ENCODE peak calls at places on chromosomes 7 and 10, in eight cellular contexts. O is ELR, B is heart left ventricle, X is head of caudate nucleus, H is dorsolateral prefrontal cortex, M is GM20000, W is epithelial cell of esophagus, K is transverse colon. S is an unnamed sample.

GRCh38 chr7:91443862-91444261 is 179.6 kb downstream of the FZD1 start:
- DNase-seq in O (no peak), B (no peak), X (no peak), H (no peak), M (no peak), W (no peak), K (no peak), S (no peak)

GRCh38 chr10:5623081-5623748 is 43.2 kb downstream of the ASB13 start:
- DNase-seq in O (peak), B (peak), X (peak), H (peak), M (peak), W (peak), K (peak), S (peak)

GRCh38 chr7:93921607-93922446 is at the start of gene GNG11:
- DNase-seq in O (peak), B (peak), X (peak), H (peak), M (peak), W (peak), K (peak), S (peak)

GRCh38 chr7:70285176-70285575 is 686.9 kb downstream of the AUTS2 start:
- DNase-seq in O (no peak), B (no peak), X (no peak), H (no peak), M (no peak), W (peak), K (no peak), S (no peak)

GRCh38 chr10:95430231-95430951 is 130.8 kb downstream of the SORBS1 start:
- DNase-seq in O (peak), B (peak), X (peak), H (no peak), M (peak), W (peak), K (peak), S (peak)

GRCh38 chr10:86870679-86871078 is 86.7 kb downstream of the MMRN2 start:
- DNase-seq in O (no peak), B (no peak), X (no peak), H (no peak), M (no peak), W (no peak), K (no peak), S (no peak)

GRCh38 chr10:44628921-44629320 is 244.0 kb upstream of the CXCL12 start:
- DNase-seq in O (peak), B (no peak), X (no peak), H (no peak), M (no peak), W (peak), K (no peak), S (peak)

GRCh38 chr7:124497209-124497608 is 268.4 kb downstream of the GPR37 start:
- DNase-seq in O (no peak), B (no peak), X (no peak), H (no peak), M (no peak), W (peak), K (no peak), S (no peak)

GRCh38 chr7:118870187-118870586 is 645.7 kb downstream of the ANKRD7 start:
- DNase-seq in O (no peak), B (no peak), X (peak), H (no peak), M (no peak), W (peak), K (no peak), S (no peak)

GRCh38 chr7:85065888-85066485 is 120.9 kb downstream of the SEMA3D start:
- DNase-seq in O (no peak), B (no peak), X (no peak), H (no peak), M (no peak), W (peak), K (no peak), S (peak)

GRCh38 chr7:36127075-36127740 is 25.8 kb upstream of the EEPD1 start:
- DNase-seq in O (no peak), B (no peak), X (no peak), H (no peak), M (no peak), W (peak), K (no peak), S (no peak)

GRCh38 chr7:124603066-124603465 is 162.5 kb downstream of the GPR37 start:
- DNase-seq in O (peak), B (no peak), X (no peak), H (no peak), M (no peak), W (peak), K (no peak), S (no peak)

GRCh38 chr10:93977442-93977841 is 16.3 kb upstream of the PLCE1 start:
- DNase-seq in O (no peak), B (no peak), X (no peak), H (no peak), M (no peak), W (no peak), K (no peak), S (no peak)

S was measured in renal cortical epithelial cell.